ENCODE peak calls at places on chromosomes 1 and 21, in six cellular contexts. One of them, this sample, is unnamed.

GRCh38 chr1:222886194-222887126 is 71.6 kb downstream of the DISP1 start:
- DNase-seq in HCT116: no peak
- DNase-seq in PC-3: no peak
- DNase-seq in MM.1S: no peak
- DNase-seq in GM23338: no peak
- DNase-seq in OCI-LY7: no peak
- DNase-seq in this sample: no peak

GRCh38 chr1:8678688-8679410 is 138.6 kb downstream of the RERE start:
- DNase-seq in HCT116: no peak
- DNase-seq in PC-3: no peak
- DNase-seq in MM.1S: no peak
- DNase-seq in GM23338: no peak
- DNase-seq in OCI-LY7: no peak
- DNase-seq in this sample: no peak

GRCh38 chr1:214764502-214764901 is 161.5 kb downstream of the CENPF start:
- DNase-seq in HCT116: no peak
- DNase-seq in PC-3: no peak
- DNase-seq in MM.1S: no peak
- DNase-seq in GM23338: no peak
- DNase-seq in OCI-LY7: no peak
- DNase-seq in this sample: no peak

GRCh38 chr1:55039342-55040082 is at the start of gene PCSK9:
- DNase-seq in HCT116: peak; percentile 60
- DNase-seq in PC-3: peak; percentile 39
- DNase-seq in MM.1S: no peak
- DNase-seq in GM23338: peak; percentile 81
- DNase-seq in OCI-LY7: no peak
- DNase-seq in this sample: peak; percentile 73

GRCh38 chr1:99328171-99328570 is 63.9 kb downstream of the PLPPR4 start:
- DNase-seq in HCT116: no peak
- DNase-seq in PC-3: no peak
- DNase-seq in MM.1S: no peak
- DNase-seq in GM23338: peak; percentile 69
- DNase-seq in OCI-LY7: no peak
- DNase-seq in this sample: no peak

GRCh38 chr1:192573499-192573898 is 2.1 kb upstream of the RGS1 start:
- DNase-seq in HCT116: no peak
- DNase-seq in PC-3: peak; percentile 18
- DNase-seq in MM.1S: no peak
- DNase-seq in GM23338: peak; percentile 16
- DNase-seq in OCI-LY7: no peak
- DNase-seq in this sample: no peak

GRCh38 chr1:161330346-161330745 is 16.2 kb downstream of the SDHC start:
- DNase-seq in HCT116: no peak
- DNase-seq in PC-3: peak; percentile 70
- DNase-seq in MM.1S: no peak
- DNase-seq in GM23338: no peak
- DNase-seq in OCI-LY7: no peak
- DNase-seq in this sample: no peak

GRCh38 chr1:222777463-222777862 is 37.4 kb upstream of the DISP1 start:
- DNase-seq in HCT116: no peak
- DNase-seq in PC-3: peak; percentile 93
- DNase-seq in MM.1S: no peak
- DNase-seq in GM23338: no peak
- DNase-seq in OCI-LY7: no peak
- DNase-seq in this sample: no peak

GRCh38 chr1:63701187-63701586 is 72.6 kb upstream of the ROR1 start:
- DNase-seq in HCT116: no peak
- DNase-seq in PC-3: peak; percentile 88
- DNase-seq in MM.1S: no peak
- DNase-seq in GM23338: no peak
- DNase-seq in OCI-LY7: no peak
- DNase-seq in this sample: no peak

GRCh38 chr1:114559356-114559755 is 22.1 kb downstream of the BCAS2 start:
- DNase-seq in HCT116: no peak
- DNase-seq in PC-3: no peak
- DNase-seq in MM.1S: no peak
- DNase-seq in GM23338: no peak
- DNase-seq in OCI-LY7: no peak
- DNase-seq in this sample: no peak

GRCh38 chr1:163703794-163704193 is 382.0 kb downstream of the NUF2 start:
- DNase-seq in HCT116: no peak
- DNase-seq in PC-3: peak; percentile 69
- DNase-seq in MM.1S: no peak
- DNase-seq in GM23338: no peak
- DNase-seq in OCI-LY7: no peak
- DNase-seq in this sample: no peak

GRCh38 chr1:72557446-72558049 is 275.2 kb upstream of the NEGR1 start:
- DNase-seq in HCT116: no peak
- DNase-seq in PC-3: peak; percentile 49
- DNase-seq in MM.1S: no peak
- DNase-seq in GM23338: peak; percentile 74
- DNase-seq in OCI-LY7: no peak
- DNase-seq in this sample: peak; percentile 56

GRCh38 chr21:34730194-34730593 is 61.4 kb downstream of the CLIC6 start:
- DNase-seq in HCT116: no peak
- DNase-seq in PC-3: no peak
- DNase-seq in MM.1S: no peak
- DNase-seq in GM23338: no peak
- DNase-seq in OCI-LY7: no peak
- DNase-seq in this sample: no peak

GRCh38 chr1:115669002-115669673 is 27.4 kb downstream of the VANGL1 start:
- DNase-seq in HCT116: peak; percentile 69
- DNase-seq in PC-3: peak; percentile 96
- DNase-seq in MM.1S: no peak
- DNase-seq in GM23338: no peak
- DNase-seq in OCI-LY7: no peak
- DNase-seq in this sample: no peak

GRCh38 chr1:43321331-43321891 is 16.2 kb upstream of the MPL start:
- DNase-seq in HCT116: no peak
- DNase-seq in PC-3: no peak
- DNase-seq in MM.1S: no peak
- DNase-seq in GM23338: no peak
- DNase-seq in OCI-LY7: no peak
- DNase-seq in this sample: no peak

GRCh38 chr1:174428739-174429138 is 19.0 kb upstream of the GPR52 start:
- DNase-seq in HCT116: no peak
- DNase-seq in PC-3: no peak
- DNase-seq in MM.1S: no peak
- DNase-seq in GM23338: no peak
- DNase-seq in OCI-LY7: no peak
- DNase-seq in this sample: no peak

GRCh38 chr1:210099921-210100320 is 132.7 kb upstream of the SERTAD4 start:
- DNase-seq in HCT116: no peak
- DNase-seq in PC-3: no peak
- DNase-seq in MM.1S: peak; percentile 55
- DNase-seq in GM23338: no peak
- DNase-seq in OCI-LY7: no peak
- DNase-seq in this sample: no peak

GRCh38 chr21:41640756-41641509 is 125.9 kb downstream of the RIPK4 start:
- DNase-seq in HCT116: no peak
- DNase-seq in PC-3: peak; percentile 82
- DNase-seq in MM.1S: no peak
- DNase-seq in GM23338: no peak
- DNase-seq in OCI-LY7: no peak
- DNase-seq in this sample: no peak

GRCh38 chr21:41639766-41640165 is 127.1 kb downstream of the RIPK4 start:
- DNase-seq in HCT116: no peak
- DNase-seq in PC-3: no peak
- DNase-seq in MM.1S: no peak
- DNase-seq in GM23338: no peak
- DNase-seq in OCI-LY7: no peak
- DNase-seq in this sample: no peak

GRCh38 chr21:41642399-41642798 is 124.5 kb downstream of the RIPK4 start:
- DNase-seq in HCT116: no peak
- DNase-seq in PC-3: peak; percentile 48
- DNase-seq in MM.1S: no peak
- DNase-seq in GM23338: no peak
- DNase-seq in OCI-LY7: no peak
- DNase-seq in this sample: no peak

GRCh38 chr21:41641821-41642368 is 125.0 kb downstream of the RIPK4 start:
- DNase-seq in HCT116: no peak
- DNase-seq in PC-3: peak; percentile 97
- DNase-seq in MM.1S: no peak
- DNase-seq in GM23338: no peak
- DNase-seq in OCI-LY7: no peak
- DNase-seq in this sample: peak; percentile 24

DNA sequence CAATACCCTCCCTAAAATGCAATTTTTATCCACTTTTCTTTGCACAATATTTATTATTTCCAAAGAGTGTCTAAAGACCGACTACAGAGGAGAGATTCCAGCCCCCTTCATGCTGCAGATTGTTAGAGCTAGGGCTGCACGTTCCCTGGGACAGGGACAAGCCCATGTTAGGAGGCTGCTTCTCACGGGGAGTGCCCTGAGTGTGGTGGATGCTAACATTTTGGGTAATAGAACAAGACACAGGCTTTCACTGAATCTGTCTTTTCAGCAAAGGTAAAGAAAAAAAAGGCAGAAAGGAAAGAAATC is 125.4 kb downstream of the RIPK4 start:
- DNase-seq in HCT116: no peak
- DNase-seq in PC-3: no peak
- DNase-seq in MM.1S: no peak
- DNase-seq in GM23338: no peak
- DNase-seq in OCI-LY7: no peak
- DNase-seq in this sample: no peak
- TF ChIP-seq EZH2phosphoT487 in HCT116: no peak
- TF ChIP-seq EZH2phosphoT487 in PC-3: no peak
- TF ChIP-seq EZH2phosphoT487 in MM.1S: no peak
- TF ChIP-seq EZH2phosphoT487 in GM23338: no peak
- TF ChIP-seq EZH2phosphoT487 in OCI-LY7: no peak
- TF ChIP-seq EZH2phosphoT487 in this sample: no peak

GRCh38 chr1:61692155-61692783 is 32.7 kb downstream of the TM2D1 start:
- DNase-seq in HCT116: no peak
- DNase-seq in PC-3: peak; percentile 55
- DNase-seq in MM.1S: no peak
- DNase-seq in GM23338: no peak
- DNase-seq in OCI-LY7: no peak
- DNase-seq in this sample: no peak
- TF ChIP-seq EZH2phosphoT487 in HCT116: no peak
- TF ChIP-seq EZH2phosphoT487 in PC-3: no peak
- TF ChIP-seq EZH2phosphoT487 in MM.1S: no peak
- TF ChIP-seq EZH2phosphoT487 in GM23338: no peak
- TF ChIP-seq EZH2phosphoT487 in OCI-LY7: no peak
- TF ChIP-seq EZH2phosphoT487 in this sample: no peak

GRCh38 chr1:180916012-180916770 is 3.5 kb downstream of the KIAA1614 start:
- DNase-seq in HCT116: no peak
- DNase-seq in PC-3: no peak
- DNase-seq in MM.1S: no peak
- DNase-seq in GM23338: no peak
- DNase-seq in OCI-LY7: no peak
- DNase-seq in this sample: no peak

GRCh38 chr1:180916771-180917170 is 4.1 kb downstream of the KIAA1614 start:
- DNase-seq in HCT116: no peak
- DNase-seq in PC-3: no peak
- DNase-seq in MM.1S: no peak
- DNase-seq in GM23338: no peak
- DNase-seq in OCI-LY7: no peak
- DNase-seq in this sample: no peak

GRCh38 chr1:180919183-180919700 is 6.5 kb downstream of the KIAA1614 start:
- DNase-seq in HCT116: no peak
- DNase-seq in PC-3: no peak
- DNase-seq in MM.1S: no peak
- DNase-seq in GM23338: no peak
- DNase-seq in OCI-LY7: no peak
- DNase-seq in this sample: no peak

GRCh38 chr1:180918519-180918918 is 5.8 kb downstream of the KIAA1614 start:
- DNase-seq in HCT116: no peak
- DNase-seq in PC-3: no peak
- DNase-seq in MM.1S: peak; percentile 63
- DNase-seq in GM23338: no peak
- DNase-seq in OCI-LY7: peak; percentile 23
- DNase-seq in this sample: no peak

DNA sequence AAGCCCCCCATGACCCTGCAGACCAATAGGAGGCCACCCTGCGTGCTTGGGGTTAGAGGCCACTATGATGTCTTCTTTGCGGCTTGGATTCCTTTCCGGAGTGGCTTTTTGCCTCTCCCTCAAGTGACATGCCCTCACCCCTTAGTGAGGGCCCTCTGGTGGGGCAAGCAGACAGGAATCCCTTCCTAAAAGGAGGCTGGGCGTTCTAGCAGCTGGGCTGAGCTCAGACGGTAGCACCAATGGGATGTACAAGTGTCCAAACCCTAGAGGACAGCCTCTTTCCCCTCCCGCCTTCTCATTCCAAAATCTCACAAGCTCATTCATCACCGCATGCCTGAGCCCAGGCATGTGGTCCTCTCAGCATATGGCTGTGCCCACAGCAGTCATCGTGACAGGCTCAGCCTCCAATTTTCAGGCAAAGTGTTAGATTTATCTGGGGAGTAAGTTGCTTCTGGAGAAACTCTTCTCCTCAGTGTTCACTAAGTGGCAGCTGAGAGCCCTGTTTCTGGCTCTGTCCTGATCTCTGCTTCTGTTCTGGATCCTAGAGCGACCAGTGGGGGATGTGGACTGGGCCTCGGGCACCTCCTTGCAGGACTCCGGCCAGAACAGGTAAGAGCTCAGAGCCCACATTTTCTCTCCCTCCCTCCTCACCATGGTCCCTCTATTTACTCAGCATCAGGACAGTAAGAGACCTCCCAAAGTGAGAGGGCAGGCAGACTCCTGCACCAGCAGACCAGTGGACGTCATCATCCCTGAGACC is 4.8 kb downstream of the KIAA1614 start:
- DNase-seq in HCT116: peak; percentile 12
- DNase-seq in PC-3: no peak
- DNase-seq in MM.1S: no peak
- DNase-seq in GM23338: peak; percentile 59
- DNase-seq in OCI-LY7: no peak
- DNase-seq in this sample: peak; percentile 69
- TF ChIP-seq EZH2phosphoT487 in HCT116: no peak
- TF ChIP-seq EZH2phosphoT487 in PC-3: no peak
- TF ChIP-seq EZH2phosphoT487 in MM.1S: no peak
- TF ChIP-seq EZH2phosphoT487 in GM23338: no peak
- TF ChIP-seq EZH2phosphoT487 in OCI-LY7: no peak
- TF ChIP-seq EZH2phosphoT487 in this sample: no peak

DNA sequence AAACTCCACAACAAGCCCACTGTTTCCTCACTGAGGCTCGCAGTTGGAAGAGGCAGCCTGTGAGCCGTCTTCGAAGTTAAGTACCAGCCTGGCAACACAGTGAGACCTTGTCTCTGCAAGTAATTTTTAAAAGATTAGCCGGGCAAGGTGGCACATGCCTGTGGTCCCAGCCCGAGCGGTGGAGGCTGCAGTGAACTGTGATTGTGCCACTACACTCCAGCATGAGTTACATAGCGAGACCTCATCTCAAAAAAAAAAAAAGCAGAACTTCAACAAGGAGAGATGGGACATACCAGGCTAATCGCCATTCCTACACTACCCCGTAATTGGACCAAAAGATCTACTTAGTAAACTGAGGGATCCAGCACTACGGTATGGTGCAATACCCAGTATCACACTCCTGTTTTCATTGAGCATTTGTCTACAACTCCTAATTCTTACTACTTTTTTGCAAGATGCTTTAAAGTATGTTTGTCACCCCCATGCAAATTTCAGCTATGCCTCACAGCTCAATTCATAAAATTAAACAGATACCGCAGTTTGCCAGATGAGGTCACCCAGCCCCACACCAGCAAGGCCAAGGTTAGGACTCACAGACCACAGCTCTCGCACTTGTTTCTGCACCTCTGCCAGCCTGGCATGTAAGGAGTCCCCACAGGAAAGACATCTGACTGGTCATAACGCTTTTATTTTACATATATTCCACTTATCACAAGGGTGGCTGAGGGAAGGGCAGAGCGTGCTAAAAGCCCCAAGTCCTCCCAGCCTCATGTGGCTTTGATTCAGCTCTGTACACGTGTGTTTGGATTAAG is 21.0 kb downstream of the SDE2 start:
- DNase-seq in HCT116: no peak
- DNase-seq in PC-3: no peak
- DNase-seq in MM.1S: no peak
- DNase-seq in GM23338: no peak
- DNase-seq in OCI-LY7: peak; percentile 63
- DNase-seq in this sample: no peak
- TF ChIP-seq EZH2phosphoT487 in HCT116: no peak
- TF ChIP-seq EZH2phosphoT487 in PC-3: no peak
- TF ChIP-seq EZH2phosphoT487 in MM.1S: no peak
- TF ChIP-seq EZH2phosphoT487 in GM23338: no peak
- TF ChIP-seq EZH2phosphoT487 in OCI-LY7: no peak
- TF ChIP-seq EZH2phosphoT487 in this sample: no peak

This sample was measured in neural progenitor cell.